ENCODE peak calls at places on chromosomes 2 and 18, in nine cellular contexts. One of them, this sample, is unnamed.
A peak's percentile ranks its signal among the peaks of the same experiment; 100 is the strongest.

GRCh38 chr2:238505119-238505891 is 78.6 kb downstream of the ASB1 start:
- DNase-seq in gastrocnemius medialis: no peak
- DNase-seq in esophagus squamous epithelium: no peak
- DNase-seq in epithelial cell of esophagus: no peak
- DNase-seq in NCI-H1105: no peak
- DNase-seq in T-helper 1 cell: no peak
- DNase-seq in GM03348: no peak
- DNase-seq in Karpas-422: no peak
- DNase-seq in GM19239: no peak
- DNase-seq in this sample: no peak

GRCh38 chr2:29113891-29114321 is 1.3 kb upstream of the CLIP4 start:
- DNase-seq in gastrocnemius medialis: peak; percentile 62
- DNase-seq in esophagus squamous epithelium: no peak
- DNase-seq in epithelial cell of esophagus: peak; percentile 86
- DNase-seq in NCI-H1105: no peak
- DNase-seq in T-helper 1 cell: no peak
- DNase-seq in GM03348: peak; percentile 56
- DNase-seq in Karpas-422: no peak
- DNase-seq in GM19239: peak; percentile 20
- DNase-seq in this sample: peak; percentile 95

GRCh38 chr2:109339519-109339991 is 210.6 kb downstream of the SH3RF3 start:
- DNase-seq in gastrocnemius medialis: no peak
- DNase-seq in esophagus squamous epithelium: no peak
- DNase-seq in epithelial cell of esophagus: no peak
- DNase-seq in NCI-H1105: no peak
- DNase-seq in T-helper 1 cell: no peak
- DNase-seq in GM03348: peak; percentile 49
- DNase-seq in Karpas-422: no peak
- DNase-seq in GM19239: no peak
- DNase-seq in this sample: peak; percentile 63

GRCh38 chr2:146870691-146871090 is 974.1 kb upstream of the ACVR2A start:
- DNase-seq in gastrocnemius medialis: no peak
- DNase-seq in esophagus squamous epithelium: no peak
- DNase-seq in epithelial cell of esophagus: peak; percentile 30
- DNase-seq in NCI-H1105: no peak
- DNase-seq in T-helper 1 cell: no peak
- DNase-seq in GM03348: no peak
- DNase-seq in Karpas-422: no peak
- DNase-seq in GM19239: no peak
- DNase-seq in this sample: no peak

GRCh38 chr2:228866044-228866443 is 405.0 kb downstream of the PID1 start:
- DNase-seq in gastrocnemius medialis: no peak
- DNase-seq in esophagus squamous epithelium: no peak
- DNase-seq in epithelial cell of esophagus: no peak
- DNase-seq in NCI-H1105: no peak
- DNase-seq in T-helper 1 cell: no peak
- DNase-seq in GM03348: no peak
- DNase-seq in Karpas-422: no peak
- DNase-seq in GM19239: no peak
- DNase-seq in this sample: no peak

GRCh38 chr2:118529931-118530330 is 317.5 kb downstream of the EN1 start:
- DNase-seq in gastrocnemius medialis: no peak
- DNase-seq in esophagus squamous epithelium: no peak
- DNase-seq in epithelial cell of esophagus: no peak
- DNase-seq in NCI-H1105: peak; percentile 22
- DNase-seq in T-helper 1 cell: no peak
- DNase-seq in GM03348: no peak
- DNase-seq in Karpas-422: no peak
- DNase-seq in GM19239: no peak
- DNase-seq in this sample: no peak

GRCh38 chr2:179440642-179441251 is 176.1 kb upstream of the SESTD1 start:
- DNase-seq in gastrocnemius medialis: no peak
- DNase-seq in esophagus squamous epithelium: no peak
- DNase-seq in epithelial cell of esophagus: peak; percentile 49
- DNase-seq in NCI-H1105: no peak
- DNase-seq in T-helper 1 cell: no peak
- DNase-seq in GM03348: peak; percentile 21
- DNase-seq in Karpas-422: peak; percentile 81
- DNase-seq in GM19239: peak; percentile 9
- DNase-seq in this sample: peak; percentile 53

GRCh38 chr2:43708891-43709290 is 32.7 kb upstream of the C1GALT1C1L start:
- DNase-seq in gastrocnemius medialis: no peak
- DNase-seq in esophagus squamous epithelium: no peak
- DNase-seq in epithelial cell of esophagus: peak; percentile 30
- DNase-seq in NCI-H1105: no peak
- DNase-seq in T-helper 1 cell: no peak
- DNase-seq in GM03348: no peak
- DNase-seq in Karpas-422: no peak
- DNase-seq in GM19239: no peak
- DNase-seq in this sample: no peak

GRCh38 chr2:57516740-57517340 is 529.8 kb upstream of the VRK2 start:
- DNase-seq in gastrocnemius medialis: no peak
- DNase-seq in esophagus squamous epithelium: no peak
- DNase-seq in epithelial cell of esophagus: peak; percentile 51
- DNase-seq in NCI-H1105: peak; percentile 57
- DNase-seq in T-helper 1 cell: no peak
- DNase-seq in GM03348: peak; percentile 59
- DNase-seq in Karpas-422: peak; percentile 84
- DNase-seq in GM19239: peak; percentile 10
- DNase-seq in this sample: peak; percentile 58

GRCh38 chr2:112031916-112032582 is 23.0 kb upstream of the TMEM87B start:
- DNase-seq in gastrocnemius medialis: no peak
- DNase-seq in esophagus squamous epithelium: no peak
- DNase-seq in epithelial cell of esophagus: peak; percentile 75
- DNase-seq in NCI-H1105: peak; percentile 77
- DNase-seq in T-helper 1 cell: no peak
- DNase-seq in GM03348: peak; percentile 13
- DNase-seq in Karpas-422: no peak
- DNase-seq in GM19239: no peak
- DNase-seq in this sample: no peak

GRCh38 chr2:187956906-187957534 is 334.7 kb upstream of the GULP1 start:
- DNase-seq in gastrocnemius medialis: no peak
- DNase-seq in esophagus squamous epithelium: no peak
- DNase-seq in epithelial cell of esophagus: no peak
- DNase-seq in NCI-H1105: no peak
- DNase-seq in T-helper 1 cell: no peak
- DNase-seq in GM03348: no peak
- DNase-seq in Karpas-422: no peak
- DNase-seq in GM19239: no peak
- DNase-seq in this sample: no peak

GRCh38 chr2:160651416-160652200 is 158.0 kb upstream of the RBMS1 start:
- DNase-seq in gastrocnemius medialis: no peak
- DNase-seq in esophagus squamous epithelium: no peak
- DNase-seq in epithelial cell of esophagus: no peak
- DNase-seq in NCI-H1105: no peak
- DNase-seq in T-helper 1 cell: no peak
- DNase-seq in GM03348: peak; percentile 32
- DNase-seq in Karpas-422: no peak
- DNase-seq in GM19239: no peak
- DNase-seq in this sample: no peak

GRCh38 chr2:42064417-42064942 is 16.7 kb downstream of the PKDCC start:
- DNase-seq in gastrocnemius medialis: no peak
- DNase-seq in esophagus squamous epithelium: no peak
- DNase-seq in epithelial cell of esophagus: no peak
- DNase-seq in NCI-H1105: no peak
- DNase-seq in T-helper 1 cell: no peak
- DNase-seq in GM03348: no peak
- DNase-seq in Karpas-422: no peak
- DNase-seq in GM19239: no peak
- DNase-seq in this sample: peak; percentile 23

GRCh38 chr2:43159797-43160196 is 66.6 kb downstream of the ZFP36L2 start:
- DNase-seq in gastrocnemius medialis: no peak
- DNase-seq in esophagus squamous epithelium: no peak
- DNase-seq in epithelial cell of esophagus: no peak
- DNase-seq in NCI-H1105: no peak
- DNase-seq in T-helper 1 cell: no peak
- DNase-seq in GM03348: no peak
- DNase-seq in Karpas-422: no peak
- DNase-seq in GM19239: no peak
- DNase-seq in this sample: no peak

GRCh38 chr18:48590678-48591077 is 51.8 kb downstream of the CTIF start:
- DNase-seq in gastrocnemius medialis: no peak
- DNase-seq in esophagus squamous epithelium: no peak
- DNase-seq in epithelial cell of esophagus: peak; percentile 71
- DNase-seq in NCI-H1105: no peak
- DNase-seq in T-helper 1 cell: no peak
- DNase-seq in GM03348: peak; percentile 82
- DNase-seq in Karpas-422: no peak
- DNase-seq in GM19239: no peak
- DNase-seq in this sample: peak; percentile 89

GRCh38 chr18:25299426-25299825 is 52.5 kb downstream of the ZNF521 start:
- DNase-seq in gastrocnemius medialis: no peak
- DNase-seq in esophagus squamous epithelium: no peak
- DNase-seq in epithelial cell of esophagus: peak; percentile 18
- DNase-seq in NCI-H1105: no peak
- DNase-seq in T-helper 1 cell: no peak
- DNase-seq in GM03348: peak; percentile 27
- DNase-seq in Karpas-422: no peak
- DNase-seq in GM19239: no peak
- DNase-seq in this sample: peak; percentile 60

GRCh38 chr2:52192656-52193055 is 1160.7 kb upstream of the NRXN1 start:
- DNase-seq in gastrocnemius medialis: no peak
- DNase-seq in esophagus squamous epithelium: no peak
- DNase-seq in epithelial cell of esophagus: no peak
- DNase-seq in NCI-H1105: no peak
- DNase-seq in T-helper 1 cell: no peak
- DNase-seq in GM03348: no peak
- DNase-seq in Karpas-422: no peak
- DNase-seq in GM19239: no peak
- DNase-seq in this sample: no peak

GRCh38 chr2:64654993-64655666 is 1.4 kb upstream of the SERTAD2 start:
- DNase-seq in gastrocnemius medialis: no peak
- DNase-seq in esophagus squamous epithelium: no peak
- DNase-seq in epithelial cell of esophagus: no peak
- DNase-seq in NCI-H1105: no peak
- DNase-seq in T-helper 1 cell: no peak
- DNase-seq in GM03348: peak; percentile 42
- DNase-seq in Karpas-422: peak; percentile 91
- DNase-seq in GM19239: no peak
- DNase-seq in this sample: peak; percentile 51

GRCh38 chr2:192559541-192560126 is 364.9 kb upstream of the TMEFF2 start:
- DNase-seq in gastrocnemius medialis: no peak
- DNase-seq in esophagus squamous epithelium: no peak
- DNase-seq in epithelial cell of esophagus: peak; percentile 7
- DNase-seq in NCI-H1105: no peak
- DNase-seq in T-helper 1 cell: no peak
- DNase-seq in GM03348: no peak
- DNase-seq in Karpas-422: no peak
- DNase-seq in GM19239: no peak
- DNase-seq in this sample: no peak

GRCh38 chr2:7725132-7725849 is 808.1 kb downstream of the RNF144A start:
- DNase-seq in gastrocnemius medialis: no peak
- DNase-seq in esophagus squamous epithelium: no peak
- DNase-seq in epithelial cell of esophagus: peak; percentile 37
- DNase-seq in NCI-H1105: no peak
- DNase-seq in T-helper 1 cell: no peak
- DNase-seq in GM03348: peak; percentile 11
- DNase-seq in Karpas-422: peak; percentile 83
- DNase-seq in GM19239: no peak
- DNase-seq in this sample: no peak

GRCh38 chr2:133369896-133370295 is 198.4 kb downstream of the NCKAP5 start:
- DNase-seq in gastrocnemius medialis: no peak
- DNase-seq in esophagus squamous epithelium: no peak
- DNase-seq in epithelial cell of esophagus: no peak
- DNase-seq in NCI-H1105: no peak
- DNase-seq in T-helper 1 cell: no peak
- DNase-seq in GM03348: no peak
- DNase-seq in Karpas-422: no peak
- DNase-seq in GM19239: no peak
- DNase-seq in this sample: no peak

GRCh38 chr2:128436498-128437180 is 118.0 kb upstream of the HS6ST1 start:
- DNase-seq in gastrocnemius medialis: no peak
- DNase-seq in esophagus squamous epithelium: no peak
- DNase-seq in epithelial cell of esophagus: no peak
- DNase-seq in NCI-H1105: no peak
- DNase-seq in T-helper 1 cell: no peak
- DNase-seq in GM03348: no peak
- DNase-seq in Karpas-422: no peak
- DNase-seq in GM19239: no peak
- DNase-seq in this sample: no peak

GRCh38 chr2:10331702-10332401 is 29.1 kb downstream of the HPCAL1 start:
- DNase-seq in gastrocnemius medialis: no peak
- DNase-seq in esophagus squamous epithelium: no peak
- DNase-seq in epithelial cell of esophagus: no peak
- DNase-seq in NCI-H1105: peak; percentile 23
- DNase-seq in T-helper 1 cell: peak; percentile 48
- DNase-seq in GM03348: no peak
- DNase-seq in Karpas-422: no peak
- DNase-seq in GM19239: peak; percentile 48
- DNase-seq in this sample: no peak

GRCh38 chr2:42908538-42909200 is 116.3 kb upstream of the HAAO start:
- DNase-seq in gastrocnemius medialis: no peak
- DNase-seq in esophagus squamous epithelium: no peak
- DNase-seq in epithelial cell of esophagus: no peak
- DNase-seq in NCI-H1105: no peak
- DNase-seq in T-helper 1 cell: no peak
- DNase-seq in GM03348: no peak
- DNase-seq in Karpas-422: no peak
- DNase-seq in GM19239: no peak
- DNase-seq in this sample: no peak

GRCh38 chr2:101119431-101119830 is 31.8 kb downstream of the TBC1D8 start:
- DNase-seq in gastrocnemius medialis: peak; percentile 89
- DNase-seq in esophagus squamous epithelium: no peak
- DNase-seq in epithelial cell of esophagus: peak; percentile 55
- DNase-seq in NCI-H1105: no peak
- DNase-seq in T-helper 1 cell: no peak
- DNase-seq in GM03348: peak; percentile 56
- DNase-seq in Karpas-422: no peak
- DNase-seq in GM19239: no peak
- DNase-seq in this sample: peak; percentile 26

This sample was measured in HFFc6.